ENCODE peak calls at places on chromosomes 11 and 22, in five cellular contexts. D is cardiac fibroblast, R is fibroblast of pulmonary artery, K is endodermal cell, G is GM13977. F is an unnamed sample.

GRCh38 chr22:41600976-41601375 is 11.3 kb upstream of the PMM1 start:
- DNase-seq in G (no peak), D (no peak), K (no peak), R (no peak), F (no peak)

GRCh38 chr11:18368236-18368635 is 26.1 kb upstream of the LDHA start:
- DNase-seq in D (peak), G (no peak), K (no peak), R (peak), F (peak)

GRCh38 chr11:19978668-19979518 is 181.4 kb downstream of the DBX1 start:
- DNase-seq in D (peak), K (no peak), G (peak), R (peak), F (peak)

GRCh38 chr11:46675288-46675851 is 25.0 kb downstream of the ARHGAP1 start:
- DNase-seq in D (peak), G (no peak), R (peak), K (peak), F (peak)

GRCh38 chr11:113272927-113273615 is 41.3 kb upstream of the TTC12 start:
- DNase-seq in D (no peak), G (no peak), R (no peak), K (no peak), F (no peak)

GRCh38 chr11:108958446-108959123 is 293.7 kb downstream of the DDX10 start:
- DNase-seq in G (peak), D (peak), K (no peak), R (peak), F (peak)

GRCh38 chr22:35921777-35922176 is 106.8 kb downstream of the RBFOX2 start:
- DNase-seq in D (peak), K (peak), G (peak), R (peak), F (peak)

GRCh38 chr11:62792193-62792575 is 378 bp upstream of the TMEM223 start:
- DNase-seq in R (no peak), K (peak), D (no peak), G (no peak), F (no peak)

GRCh38 chr11:65606876-65607613 is 7.0 kb downstream of the MAP3K11 start:
- DNase-seq in R (peak), G (no peak), K (peak), D (peak), F (peak)

GRCh38 chr11:30960387-30960992 is 374.3 kb upstream of the MPPED2 start:
- DNase-seq in D (peak), R (peak), K (no peak), G (no peak), F (peak)

GRCh38 chr11:14546672-14547071 is 26.5 kb upstream of the PSMA1 start:
- DNase-seq in R (no peak), G (no peak), K (no peak), D (no peak), F (no peak)

GRCh38 chr22:49215840-49216239 is 611.8 kb downstream of the BRD1 start:
- DNase-seq in K (peak), R (no peak), G (no peak), D (no peak), F (no peak)

GRCh38 chr11:123567466-123567865 is 87.0 kb downstream of the SCN3B start:
- DNase-seq in R (no peak), K (no peak), D (no peak), G (no peak), F (no peak)

GRCh38 chr11:108486331-108486730 is 11.9 kb downstream of the POGLUT3 start:
- DNase-seq in K (no peak), D (no peak), G (no peak), R (no peak), F (no peak)

GRCh38 chr11:94599510-94599909 is 32.3 kb downstream of the PIWIL4 start:
- DNase-seq in G (no peak), R (no peak), D (no peak), K (no peak), F (no peak)

GRCh38 chr11:94602430-94603372 is 35.5 kb downstream of the PIWIL4 start:
- DNase-seq in D (peak), R (peak), G (peak), K (no peak), F (no peak)

GRCh38 chr11:94603587-94603986 is 36.4 kb downstream of the PIWIL4 start:
- DNase-seq in R (no peak), D (no peak), K (no peak), G (no peak), F (no peak)

DNA sequence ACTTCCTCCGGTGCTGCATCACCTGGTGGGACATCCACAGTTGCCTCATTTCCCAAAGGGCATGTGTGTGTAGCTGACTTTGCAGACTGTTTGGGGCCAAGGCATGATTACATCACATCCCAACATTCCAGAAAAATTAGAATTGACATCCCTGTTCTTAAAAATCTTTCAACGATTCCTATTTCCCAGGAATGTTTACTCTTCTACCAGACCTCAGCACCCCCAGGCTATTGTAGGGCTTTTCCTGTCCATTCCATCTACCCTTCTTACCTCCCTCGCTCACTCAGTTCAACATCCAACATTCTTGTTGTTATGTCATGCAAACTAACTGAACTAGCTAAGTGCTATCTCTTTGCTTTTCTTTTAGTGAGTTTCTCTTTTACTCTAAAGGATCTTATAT is 37.3 kb downstream of the PIWIL4 start:
- DNase-seq in G (no peak), D (no peak), K (no peak), R (peak), F (no peak)
- TF ChIP-seq CTCF in G (no peak), D (no peak), K (no peak), R (no peak), F (no peak)

DNA sequence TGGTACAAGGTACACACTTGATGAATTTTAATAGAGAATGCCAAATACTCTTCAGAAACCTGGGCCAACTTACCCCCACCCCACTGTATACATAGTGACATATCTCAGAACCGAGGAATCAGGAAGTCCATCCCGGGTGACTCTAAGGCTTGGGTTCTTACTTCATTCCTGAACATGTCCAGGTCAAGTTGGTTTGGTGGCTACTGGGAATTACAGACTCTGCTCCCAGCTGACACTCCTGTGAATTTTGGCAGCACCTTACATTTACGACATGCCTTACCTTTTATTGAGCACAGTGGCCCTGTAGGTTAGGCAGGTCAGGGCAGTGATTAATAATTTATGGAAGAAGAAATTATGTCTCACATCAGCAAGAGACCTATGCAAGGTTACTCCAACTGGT is 70.1 kb upstream of the LDLRAD3 start:
- DNase-seq in K (no peak), G (no peak), D (no peak), R (no peak), F (no peak)
- TF ChIP-seq CTCF in K (no peak), G (no peak), D (no peak), R (no peak), F (no peak)

DNA sequence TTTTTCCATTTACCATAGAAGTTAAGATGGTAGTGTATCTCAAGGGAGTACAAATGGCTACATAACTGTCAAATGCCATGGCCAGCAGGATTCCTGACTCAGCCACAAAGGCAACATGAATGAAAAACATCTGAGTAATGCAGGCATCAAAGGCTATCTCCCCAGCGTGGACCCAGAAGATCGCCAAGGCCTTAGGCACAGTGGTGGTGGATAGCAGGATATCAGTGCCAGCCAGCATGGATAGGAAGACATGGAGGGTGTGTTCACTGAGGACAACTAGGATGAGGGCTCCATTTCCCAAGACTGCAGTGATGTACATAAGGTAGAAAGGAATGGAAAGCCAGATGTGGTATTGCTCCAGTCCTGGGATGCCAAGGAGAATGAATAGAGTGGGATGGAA is 18.0 kb downstream of the OR52B2 start:
- DNase-seq in R (no peak), G (no peak), K (no peak), D (no peak), F (no peak)
- TF ChIP-seq CTCF in R (no peak), G (no peak), K (no peak), D (no peak), F (no peak)

GRCh38 chr11:59144096-59144495 is 1.4 kb downstream of the FAM111A start:
- DNase-seq in R (no peak), K (no peak), D (no peak), G (no peak), F (peak)

GRCh38 chr11:59141673-59142460 is 789 bp upstream of the FAM111A start:
- DNase-seq in K (no peak), G (no peak), R (peak), D (no peak), F (peak)

GRCh38 chr11:59141191-59141590 is 1.5 kb upstream of the FAM111A start:
- DNase-seq in D (no peak), K (no peak), G (no peak), R (no peak), F (no peak)

GRCh38 chr11:59144579-59145345 is 2.1 kb downstream of the FAM111A start:
- DNase-seq in D (peak), R (peak), G (peak), K (peak), F (peak)

GRCh38 chr11:59142530-59143507 is at the start of gene FAM111A:
- DNase-seq in G (peak), K (peak), R (peak), D (peak), F (peak)
- TF ChIP-seq CTCF in G (peak), K (peak), R (peak), D (peak), F (peak)

GRCh38 chr11:21564095-21564494 is 628.8 kb upstream of the ANO5 start:
- DNase-seq in D (no peak), K (no peak), G (no peak), R (no peak), F (no peak)
- TF ChIP-seq CTCF in D (no peak), K (no peak), G (no peak), R (no peak), F (no peak)

GRCh38 chr22:32771761-32772160 is 29.7 kb upstream of the TIMP3 start:
- DNase-seq in D (no peak), G (no peak), K (no peak), R (no peak), F (no peak)

GRCh38 chr22:32777997-32778396 is 23.5 kb upstream of the TIMP3 start:
- DNase-seq in K (no peak), R (no peak), D (no peak), G (no peak), F (no peak)

GRCh38 chr22:32776397-32776796 is 25.1 kb upstream of the TIMP3 start:
- DNase-seq in K (no peak), G (no peak), R (no peak), D (no peak), F (no peak)

GRCh38 chr22:32776800-32777199 is 24.7 kb upstream of the TIMP3 start:
- DNase-seq in K (no peak), D (no peak), R (no peak), G (no peak), F (no peak)

GRCh38 chr22:32775957-32776356 is 25.5 kb upstream of the TIMP3 start:
- DNase-seq in K (peak), R (no peak), G (no peak), D (no peak), F (no peak)
- TF ChIP-seq CTCF in K (peak), R (peak), G (peak), D (peak), F (peak)

F was measured in foreskin fibroblast.